ENCODE peak calls at places on chromosomes 13 and 19, in ten cellular contexts. M is Caco-2; E is CD4-positive, alpha-beta T cell; N is IMR-90; O is transverse colon; U is uterus; D is progenitor cell of endocrine pancreas; X is kidney epithelial cell; Z is NB4; I is heart right ventricle. S is an unnamed sample.

GRCh38 chr13:20159646-20160345 is 1.1 kb downstream of the GJA3 start:
- DNase-seq in M (no peak), E (no peak), N (peak; percentile 64), O (no peak), U (no peak), D (no peak), X (no peak), Z (peak; percentile 22), I (no peak), S (no peak)

GRCh38 chr13:30051531-30052060 is 201.2 kb upstream of the UBL3 start:
- DNase-seq in M (no peak), E (no peak), N (no peak), O (no peak), U (no peak), D (no peak), X (no peak), Z (peak; percentile 64), I (no peak), S (no peak)

GRCh38 chr13:24834902-24835510 is 71.0 kb downstream of the RNF17 start:
- DNase-seq in M (no peak), E (no peak), N (no peak), O (peak; percentile 11), U (no peak), D (no peak), X (no peak), Z (no peak), I (no peak), S (no peak)

GRCh38 chr13:110138009-110138699 is 168.8 kb downstream of the COL4A1 start:
- DNase-seq in M (peak; percentile 86), E (peak; percentile 56), N (peak; percentile 79), O (peak; percentile 49), U (peak; percentile 59), D (peak; percentile 45), X (peak; percentile 56), Z (peak; percentile 96), I (peak; percentile 56), S (no peak)

GRCh38 chr13:40341086-40341471 is 325.4 kb downstream of the FOXO1 start:
- DNase-seq in M (peak; percentile 32), E (no peak), N (no peak), O (no peak), U (no peak), D (no peak), X (no peak), Z (no peak), I (no peak), S (no peak)

GRCh38 chr19:47229674-47230121 is 1.3 kb downstream of the BBC3 start:
- DNase-seq in M (no peak), E (peak; percentile 43), N (peak; percentile 37), O (peak; percentile 38), U (no peak), D (no peak), X (no peak), Z (peak; percentile 67), I (no peak), S (no peak)

GRCh38 chr19:10228925-10229324 is 2.2 kb downstream of the S1PR2 start:
- DNase-seq in M (peak; percentile 59), E (no peak), N (peak; percentile 41), O (no peak), U (peak; percentile 34), D (no peak), X (no peak), Z (peak; percentile 81), I (peak; percentile 24), S (no peak)

GRCh38 chr19:7512400-7512851 is 3.5 kb upstream of the ZNF358 start:
- DNase-seq in M (no peak), E (no peak), N (no peak), O (no peak), U (no peak), D (no peak), X (no peak), Z (no peak), I (no peak), S (no peak)

GRCh38 chr13:111855786-111856185 is 211.2 kb upstream of the SOX1 start:
- DNase-seq in M (no peak), E (no peak), N (no peak), O (no peak), U (no peak), D (no peak), X (no peak), Z (no peak), I (no peak), S (no peak)

GRCh38 chr13:30551194-30551593 is 66.5 kb upstream of the USPL1 start:
- DNase-seq in M (peak; percentile 41), E (no peak), N (peak; percentile 43), O (no peak), U (no peak), D (no peak), X (no peak), Z (peak; percentile 62), I (no peak), S (no peak)

GRCh38 chr13:27283906-27284523 is 13.4 kb downstream of the RASL11A start:
- DNase-seq in M (peak; percentile 23), E (no peak), N (no peak), O (peak; percentile 21), U (no peak), D (no peak), X (no peak), Z (peak; percentile 61), I (no peak), S (no peak)
- TF ChIP-seq CTCF in M (no peak), E (no peak), N (peak; percentile 50), O (no peak), U (no peak), D (no peak), X (peak; percentile 48), Z (peak; percentile 60), I (peak; percentile 55), S (peak; percentile 31)

GRCh38 chr19:11405846-11406643 is 13.1 kb downstream of the RGL3 start:
- DNase-seq in M (no peak), E (peak; percentile 43), N (no peak), O (no peak), U (no peak), D (no peak), X (no peak), Z (no peak), I (no peak), S (peak; percentile 27)
- TF ChIP-seq CTCF in M (no peak), E (no peak), N (no peak), O (no peak), U (peak; percentile 29), D (no peak), X (peak; percentile 43), Z (no peak), I (peak; percentile 49), S (peak; percentile 15)

GRCh38 chr19:46020819-46021125 is 2.1 kb downstream of the PGLYRP1 start:
- DNase-seq in M (no peak), E (peak; percentile 20), N (no peak), O (no peak), U (no peak), D (no peak), X (no peak), Z (no peak), I (no peak), S (no peak)

GRCh38 chr19:46022061-46022430 is 807 bp downstream of the PGLYRP1 start:
- DNase-seq in M (no peak), E (no peak), N (no peak), O (no peak), U (no peak), D (no peak), X (no peak), Z (no peak), I (no peak), S (no peak)

GRCh38 chr19:46022431-46023310 is at the start of gene PGLYRP1:
- DNase-seq in M (no peak), E (no peak), N (no peak), O (no peak), U (no peak), D (no peak), X (no peak), Z (peak; percentile 20), I (no peak), S (no peak)

GRCh38 chr19:46023311-46023779 is 492 bp upstream of the PGLYRP1 start:
- DNase-seq in M (no peak), E (no peak), N (no peak), O (no peak), U (no peak), D (no peak), X (no peak), Z (peak; percentile 45), I (no peak), S (no peak)

GRCh38 chr19:46021531-46022041 is 1.3 kb downstream of the PGLYRP1 start:
- DNase-seq in M (peak; percentile 26), E (no peak), N (no peak), O (peak; percentile 29), U (no peak), D (no peak), X (no peak), Z (peak; percentile 36), I (no peak), S (no peak)
- TF ChIP-seq CTCF in M (no peak), E (no peak), N (no peak), O (no peak), U (no peak), D (no peak), X (no peak), Z (no peak), I (no peak), S (no peak)

GRCh38 chr19:38545596-38545995 is 72.2 kb downstream of the MAP4K1 start:
- DNase-seq in M (no peak), E (no peak), N (no peak), O (no peak), U (no peak), D (no peak), X (no peak), Z (no peak), I (no peak), S (no peak)

GRCh38 chr19:38542040-38542439 is 75.7 kb downstream of the MAP4K1 start:
- DNase-seq in M (no peak), E (no peak), N (no peak), O (no peak), U (no peak), D (no peak), X (no peak), Z (no peak), I (no peak), S (no peak)

GRCh38 chr19:38544569-38545315 is 73.0 kb downstream of the MAP4K1 start:
- DNase-seq in M (no peak), E (no peak), N (peak; percentile 5), O (no peak), U (no peak), D (no peak), X (peak; percentile 25), Z (no peak), I (no peak), S (no peak)

GRCh38 chr19:38543286-38543806 is 74.4 kb downstream of the MAP4K1 start:
- DNase-seq in M (no peak), E (no peak), N (no peak), O (no peak), U (no peak), D (no peak), X (no peak), Z (no peak), I (no peak), S (no peak)

DNA sequence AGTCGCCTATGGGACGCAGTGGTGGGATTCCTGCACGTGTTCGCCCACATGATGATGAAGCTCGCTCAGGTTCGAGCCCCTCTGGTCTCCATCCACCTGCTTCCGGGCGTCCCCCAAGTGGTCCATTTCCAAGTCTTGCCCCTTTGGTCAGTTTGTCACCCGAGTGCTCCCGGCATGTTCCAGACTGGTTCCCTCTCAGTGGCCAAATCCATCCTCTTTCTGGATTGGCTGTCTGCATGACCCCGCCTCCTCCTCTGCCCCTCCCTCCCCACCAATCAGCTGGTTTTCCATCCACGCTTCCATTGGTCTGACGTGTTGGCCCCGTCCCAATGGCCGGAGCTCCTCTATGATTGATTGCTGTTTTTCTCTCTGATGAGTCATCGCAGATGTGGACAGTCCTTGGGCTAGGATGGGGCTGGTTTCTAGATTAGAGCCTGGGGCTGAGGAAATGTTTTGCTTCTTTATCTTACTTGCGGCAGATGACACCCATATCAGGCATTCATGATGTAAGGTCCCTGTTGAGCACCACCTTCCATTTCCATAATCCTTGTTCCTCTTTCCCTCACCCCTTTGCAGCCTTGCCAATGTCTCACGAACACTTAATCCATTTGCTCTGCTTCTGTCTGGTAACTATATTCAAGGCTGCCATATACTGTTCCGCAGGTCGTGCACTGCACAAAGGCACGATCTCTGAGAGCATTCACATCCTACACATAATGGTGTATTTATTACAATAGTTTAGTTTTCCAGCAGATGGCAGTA is 73.8 kb downstream of the MAP4K1 start:
- DNase-seq in M (peak; percentile 69), E (no peak), N (peak; percentile 86), O (peak; percentile 42), U (peak; percentile 45), D (no peak), X (peak; percentile 37), Z (peak; percentile 74), I (peak; percentile 50), S (peak; percentile 60)
- TF ChIP-seq CTCF in M (no peak), E (no peak), N (no peak), O (peak; percentile 52), U (peak; percentile 59), D (peak; percentile 58), X (peak; percentile 51), Z (peak; percentile 30), I (peak; percentile 75), S (peak; percentile 51)

S was measured in D721Med.